ENCODE peak calls at places on chromosomes 4 and X, in six cellular contexts. J, P, B, A, L and Y are unnamed samples.

GRCh38 chr4:830776-831482 is 5.0 kb upstream of the CPLX1 start:
- DNase-seq in J (no peak), P (no peak), B (no peak), A (no peak), L (no peak), Y (no peak)

GRCh38 chrX:68433155-68433980 is at the start of gene OPHN1:
- DNase-seq in J (peak), P (peak), B (peak), A (no peak), L (peak), Y (peak)

GRCh38 chr4:129355529-129355928 is 259.6 kb downstream of the C4orf33 start:
- DNase-seq in J (no peak), P (peak), B (peak), A (no peak), L (no peak), Y (no peak)

GRCh38 chrX:41108007-41108683 is 22.9 kb downstream of the USP9X start:
- DNase-seq in J (no peak), P (no peak), B (no peak), A (no peak), L (no peak), Y (no peak)

GRCh38 chr4:2063557-2064275 is 4.6 kb downstream of the NAT8L start:
- DNase-seq in J (no peak), P (no peak), B (no peak), A (no peak), L (no peak), Y (no peak)

GRCh38 chr4:5592272-5592671 is 116.1 kb downstream of the EVC2 start:
- DNase-seq in J (no peak), P (no peak), B (no peak), A (no peak), L (no peak), Y (no peak)

GRCh38 chr4:10077101-10077491 is 39.5 kb downstream of the WDR1 start:
- DNase-seq in J (no peak), P (no peak), B (no peak), A (no peak), L (no peak), Y (no peak)

GRCh38 chr4:133865606-133866327 is 335.8 kb downstream of the PABPC4L start:
- DNase-seq in J (no peak), P (peak), B (peak), A (peak), L (peak), Y (peak)

GRCh38 chr4:152187693-152188092 is 348.2 kb downstream of the FBXW7 start:
- DNase-seq in J (no peak), P (no peak), B (no peak), A (peak), L (no peak), Y (no peak)

GRCh38 chrX:155876704-155877103 is 4.4 kb upstream of the VAMP7 start:
- DNase-seq in J (no peak), P (no peak), B (no peak), A (no peak), L (no peak), Y (no peak)

GRCh38 chrX:54721424-54721823 is 76.6 kb downstream of the ITIH6 start:
- DNase-seq in J (no peak), P (no peak), B (peak), A (no peak), L (no peak), Y (no peak)

GRCh38 chr4:103445377-103445776 is 247.2 kb upstream of the CENPE start:
- DNase-seq in J (no peak), P (no peak), B (no peak), A (no peak), L (no peak), Y (no peak)

GRCh38 chrX:124211312-124211942 is 121.0 kb upstream of the TEX13D start:
- DNase-seq in J (peak), P (no peak), B (peak), A (no peak), L (peak), Y (peak)

GRCh38 chrX:139201924-139202323 is 328.6 kb upstream of the F9 start:
- DNase-seq in J (no peak), P (no peak), B (no peak), A (no peak), L (no peak), Y (no peak)

GRCh38 chrX:101347859-101348451 is 587 bp downstream of the TIMM8A start:
- DNase-seq in J (no peak), P (no peak), B (peak), A (no peak), L (peak), Y (peak)